ENCODE peak calls at places on chromosomes 12 and 14, in seven cellular contexts. H is neuronal stem cell, C is H9, I is trophoblast cell, T is H1, Q is IMR-90, O is mesenchymal stem cell. D is an unnamed sample.

GRCh38 chr14:74109369-74109768 is 24.6 kb downstream of the LIN52 start:
- DNase-seq in H (no peak), Q (no peak), O (no peak), I (no peak), T (no peak), C (no peak), D (no peak)

GRCh38 chr14:72788255-72788654 is 105.6 kb downstream of the DPF3 start:
- DNase-seq in O (no peak), C (no peak), H (no peak), I (no peak), Q (no peak), T (no peak), D (no peak)

GRCh38 chr12:75759842-75760260 is 248.4 kb upstream of the KRR1 start:
- DNase-seq in H (no peak), C (no peak), Q (peak; percentile 94), I (no peak), O (peak; percentile 59), T (no peak), D (no peak)

GRCh38 chr12:1916396-1917171 is 1.9 kb downstream of the CACNA2D4 start:
- DNase-seq in I (no peak), T (no peak), H (no peak), C (peak; percentile 26), Q (no peak), O (no peak), D (no peak)

GRCh38 chr12:51065530-51065929 is 17.4 kb downstream of the LETMD1 start:
- DNase-seq in C (no peak), H (no peak), T (no peak), O (no peak), Q (no peak), I (no peak), D (no peak)

GRCh38 chr12:125561-125960 is 59.0 kb downstream of the IQSEC3 start:
- DNase-seq in Q (no peak), O (no peak), I (no peak), C (no peak), T (no peak), H (no peak), D (no peak)

GRCh38 chr14:71116206-71117122 is 209.2 kb downstream of the PCNX1 start:
- DNase-seq in I (no peak), O (no peak), C (no peak), H (no peak), T (no peak), Q (no peak), D (no peak)

GRCh38 chr12:125070661-125071390 is 5.6 kb downstream of the AACS start:
- DNase-seq in H (no peak), T (no peak), C (peak; percentile 32), Q (no peak), I (peak; percentile 82), O (no peak), D (no peak)

GRCh38 chr12:6605425-6606330 is 1.5 kb downstream of the CHD4 start:
- DNase-seq in Q (peak; percentile 37), O (peak; percentile 31), C (peak; percentile 62), H (no peak), I (no peak), T (no peak), D (peak; percentile 49)

GRCh38 chr14:97298331-97298730 is 501.1 kb downstream of the VRK1 start:
- DNase-seq in C (peak; percentile 58), O (no peak), I (no peak), Q (no peak), H (no peak), T (no peak), D (peak; percentile 35)

GRCh38 chr14:74302634-74303569 is at the start of gene ABCD4:
- DNase-seq in Q (peak; percentile 87), I (peak; percentile 91), H (peak; percentile 90), O (peak; percentile 91), T (peak; percentile 90), C (peak; percentile 98), D (peak; percentile 98)

GRCh38 chr14:100891051-100891450 is 12.5 kb downstream of the RTL1 start:
- DNase-seq in Q (no peak), H (no peak), C (peak; percentile 15), T (no peak), I (no peak), O (no peak), D (no peak)

GRCh38 chr12:116354950-116355779 is 77.7 kb upstream of the MED13L start:
- DNase-seq in O (no peak), T (no peak), Q (no peak), H (no peak), C (no peak), I (no peak), D (no peak)

GRCh38 chr12:75553398-75553797 is 42.0 kb upstream of the KRR1 start:
- DNase-seq in C (no peak), Q (no peak), T (no peak), O (peak; percentile 33), H (peak; percentile 31), I (peak; percentile 18), D (peak; percentile 86)

GRCh38 chr12:26125451-26126339 is 858 bp upstream of the BHLHE41 start:
- DNase-seq in O (peak; percentile 83), H (peak; percentile 65), T (no peak), I (peak; percentile 88), C (peak; percentile 87), Q (peak; percentile 73), D (peak; percentile 85)

GRCh38 chr12:127401005-127401404 is 866.0 kb upstream of the TMEM132C start:
- DNase-seq in H (no peak), O (no peak), C (no peak), I (no peak), T (no peak), Q (peak; percentile 40), D (no peak)

GRCh38 chr14:52315355-52315718 is 1.2 kb downstream of the PTGER2 start:
- DNase-seq in I (no peak), T (no peak), O (peak; percentile 41), H (no peak), C (no peak), Q (peak; percentile 39), D (peak; percentile 6)

GRCh38 chr12:2194571-2194970 is 141.8 kb downstream of the CACNA1C start:
- DNase-seq in H (no peak), I (no peak), O (peak; percentile 12), C (no peak), Q (no peak), T (no peak), D (peak; percentile 75)

DNA sequence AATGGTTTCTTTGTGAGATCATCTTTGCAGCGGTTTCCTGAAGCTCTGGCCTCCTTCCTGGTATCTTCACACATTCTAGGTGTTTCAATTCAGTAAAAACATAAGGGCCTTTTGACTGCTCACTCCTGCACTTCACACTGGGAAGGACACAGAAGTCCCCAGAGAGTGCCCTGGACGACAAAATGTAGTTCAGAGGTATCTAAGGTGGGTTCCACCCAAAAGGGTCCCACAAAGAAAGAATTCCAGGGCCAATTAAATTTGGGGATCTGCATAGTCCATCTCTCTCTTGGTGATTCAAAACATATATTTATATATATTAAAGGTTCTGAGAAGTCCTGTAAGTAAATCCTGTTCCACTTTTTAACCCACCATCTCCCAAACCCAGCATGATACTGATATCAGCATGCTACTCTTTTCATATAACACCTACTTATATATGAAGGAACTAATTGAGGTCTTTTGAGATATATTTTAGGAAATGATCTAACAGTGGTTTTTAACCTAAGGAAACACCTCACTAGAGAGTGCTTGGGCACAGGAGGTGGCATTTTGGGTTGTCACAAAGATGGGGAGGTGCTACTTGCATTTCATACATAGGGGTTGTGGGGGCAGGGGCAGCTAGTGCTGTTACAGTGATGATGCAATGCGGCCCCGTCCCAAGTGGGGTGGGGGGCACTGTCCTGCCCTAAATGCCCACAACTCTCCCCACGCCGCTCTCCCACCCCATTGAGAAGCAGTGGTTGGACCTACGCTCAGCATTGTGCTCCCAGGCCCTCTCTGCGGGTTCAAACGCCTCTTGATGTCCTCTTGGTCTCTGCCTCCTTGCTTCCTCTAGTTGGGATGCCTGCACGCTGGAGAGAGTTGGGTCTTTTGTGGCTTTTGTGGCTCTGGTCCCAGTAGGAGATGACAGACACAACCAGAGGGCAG is 109.4 kb downstream of the ARF6 start:
- DNase-seq in I (no peak), O (no peak), Q (no peak), H (no peak), T (no peak), C (no peak), D (no peak)
- H3K9ac ChIP-seq in I (no peak overlapping the region), O (peak overlapping the region; percentile 92), Q (no peak overlapping the region), H (no peak overlapping the region), T (no peak overlapping the region), C (no peak overlapping the region), D (no peak overlapping the region)

DNA sequence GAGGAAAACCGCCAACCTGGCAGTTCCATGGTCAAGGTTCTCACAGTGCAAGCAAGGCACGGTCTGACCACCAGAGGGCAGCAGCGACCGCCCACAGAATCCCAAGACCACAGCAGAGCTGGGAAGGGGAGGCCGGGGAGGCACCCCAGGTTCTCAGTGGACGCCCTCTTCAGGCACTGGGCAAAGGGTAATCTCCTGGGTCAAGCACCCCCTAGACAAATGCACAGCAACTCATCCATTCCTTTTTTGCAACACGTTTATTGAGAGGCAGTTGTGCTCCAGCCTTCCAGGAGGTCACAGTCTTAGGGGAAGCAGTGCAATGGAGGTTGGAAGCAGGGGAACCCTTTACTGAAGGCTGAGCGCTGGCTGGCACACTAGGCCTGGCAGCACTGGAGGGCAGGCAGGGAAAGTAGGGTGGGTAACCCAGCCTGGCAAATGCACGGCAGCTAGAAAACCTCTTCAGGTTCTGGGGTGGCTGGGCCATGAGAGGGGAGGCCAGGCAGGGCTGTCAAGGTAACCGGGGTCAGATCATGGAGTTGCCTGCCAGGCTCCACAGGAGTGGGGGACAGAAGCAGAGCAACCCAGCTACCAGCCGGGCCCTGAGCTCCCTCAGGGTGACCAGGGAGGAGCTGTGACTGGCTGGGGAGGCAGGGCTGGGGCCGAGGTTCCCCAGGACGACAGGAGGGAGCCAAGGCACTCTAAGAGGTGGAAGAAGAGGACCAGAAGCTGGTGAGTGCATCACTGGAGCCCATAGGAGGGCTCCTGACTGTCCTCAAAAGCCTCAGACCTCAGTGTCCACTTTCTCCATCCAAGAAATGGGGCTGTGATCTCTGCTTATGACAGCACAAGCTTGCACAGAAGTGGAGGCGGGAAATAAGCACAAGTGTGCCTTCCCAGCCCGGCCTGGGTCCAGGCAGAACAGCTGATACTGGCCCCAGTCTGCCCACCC is 1.8 kb upstream of the RHOF start:
- DNase-seq in T (peak; percentile 82), Q (peak; percentile 81), O (peak; percentile 87), H (peak; percentile 82), I (peak; percentile 63), C (peak; percentile 95), D (peak; percentile 86)
- H3K4me1 ChIP-seq in T (peaks cover 25% of the 10 kb centered on the region), Q (peaks cover 30% of the 10 kb centered on the region), O (peaks cover 72% of the 10 kb centered on the region), H (peaks cover 25% of the 10 kb centered on the region), I (peaks cover 52% of the 10 kb centered on the region), C (peaks cover 4% of the 10 kb centered on the region), D (peaks cover 19% of the 10 kb centered on the region)

DNA sequence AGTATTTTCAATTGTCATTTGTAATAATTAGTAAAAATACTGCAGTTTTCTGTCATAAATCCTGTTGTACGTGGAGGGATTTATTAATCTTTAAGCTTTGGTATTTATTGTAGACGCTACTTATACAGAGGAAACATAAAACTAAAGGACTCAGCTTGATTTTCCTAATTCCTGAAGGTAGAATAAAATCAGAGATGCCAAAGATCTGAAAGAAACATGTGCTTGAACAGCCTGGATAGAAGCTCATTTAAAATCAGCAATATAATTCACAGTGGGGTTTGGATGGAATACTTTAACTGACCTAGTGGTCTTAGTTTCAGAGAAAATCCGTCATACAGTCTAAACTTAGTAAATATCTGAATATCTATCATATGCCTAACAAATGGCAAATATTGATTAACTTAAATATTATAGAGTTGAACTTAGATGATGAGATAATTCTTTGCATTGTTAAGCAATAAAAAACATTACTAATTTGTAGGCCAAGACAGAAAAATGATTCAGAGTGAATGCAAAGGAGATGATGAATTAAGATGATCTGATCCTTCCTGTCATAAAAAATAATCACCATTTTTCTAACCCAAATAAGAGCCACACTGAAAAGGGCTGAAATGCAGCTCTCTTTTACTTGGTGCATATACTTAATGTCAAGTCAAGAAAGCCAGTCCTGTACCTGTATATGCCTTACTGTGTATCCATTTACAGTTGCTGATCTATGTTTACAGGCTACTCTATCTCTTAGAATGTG is 397.1 kb upstream of the DCN start:
- DNase-seq in O (no peak), H (no peak), Q (no peak), C (no peak), I (no peak), T (no peak), D (no peak)
- H3K79me1 ChIP-seq in O (no peaks in the 10 kb centered on the region), H (no peaks in the 10 kb centered on the region), Q (no peaks in the 10 kb centered on the region), C (no peaks in the 10 kb centered on the region), I (no peaks in the 10 kb centered on the region), T (no peaks in the 10 kb centered on the region), D (no peaks in the 10 kb centered on the region)

GRCh38 chr12:111405856-111406473 is at the start of gene SH2B3:
- DNase-seq in O (no peak), Q (peak; percentile 48), I (no peak), H (no peak), T (no peak), C (no peak), D (no peak)
- H3K9ac ChIP-seq in O (peak within 1 kb of the TSS; percentile 93), Q (peak within 1 kb of the TSS; percentile 89), I (peak within 1 kb of the TSS; percentile 63), H (peak within 1 kb of the TSS; percentile 94), T (peak within 1 kb of the TSS; percentile 42), C (peak within 1 kb of the TSS; percentile 48), D (peak within 1 kb of the TSS; percentile 93)